ENCODE peak calls at places on chromosome 10, in ten cellular contexts. Z is NCI-H1694 treated with DMSO at 0.1 percent for 48 hours, V is A549, G is SW480, M is tibial artery, N is ACHN, D is foreskin fibroblast, X is NCI-H1092 treated with DMSO at 0.1 percent for 48 hours, Y is head of caudate nucleus, E is WTC11. L is an unnamed sample.

GRCh38 chr10:88227342-88228018 is 355.6 kb downstream of the RNLS start:
- DNase-seq in Z (peak; percentile 37), V (no peak), G (no peak), M (no peak), N (no peak), D (peak; percentile 73), X (no peak), Y (no peak), E (no peak), L (no peak)

GRCh38 chr10:93461807-93462178 is 20.3 kb downstream of the MYOF start:
- DNase-seq in Z (no peak), V (no peak), G (peak; percentile 89), M (no peak), N (peak; percentile 94), D (peak; percentile 51), X (peak; percentile 75), Y (no peak), E (no peak), L (no peak)

GRCh38 chr10:13115832-13116793 is 16.1 kb downstream of the OPTN start:
- DNase-seq in Z (no peak), V (no peak), G (no peak), M (no peak), N (no peak), D (no peak), X (no peak), Y (no peak), E (no peak), L (no peak)

GRCh38 chr10:115774721-115775120 is 498.3 kb downstream of the GFRA1 start:
- DNase-seq in Z (no peak), V (no peak), G (no peak), M (no peak), N (no peak), D (no peak), X (no peak), Y (no peak), E (no peak), L (no peak)

GRCh38 chr10:52818019-52818418 is 45.4 kb upstream of the MBL2 start:
- DNase-seq in Z (no peak), V (no peak), G (peak; percentile 81), M (no peak), N (peak; percentile 54), D (peak; percentile 3), X (peak; percentile 1), Y (no peak), E (no peak), L (no peak)

GRCh38 chr10:62264702-62265436 is 3.8 kb downstream of the RTKN2 start:
- DNase-seq in Z (peak; percentile 48), V (peak; percentile 50), G (peak; percentile 79), M (no peak), N (peak; percentile 94), D (peak; percentile 74), X (peak; percentile 8), Y (no peak), E (no peak), L (peak; percentile 37)

GRCh38 chr10:6136215-6137201 is 47.7 kb downstream of the RBM17 start:
- DNase-seq in Z (no peak), V (no peak), G (no peak), M (no peak), N (peak; percentile 45), D (peak; percentile 72), X (no peak), Y (no peak), E (no peak), L (no peak)

GRCh38 chr10:109426987-109427386 is 496.3 kb downstream of the XPNPEP1 start:
- DNase-seq in Z (no peak), V (no peak), G (no peak), M (no peak), N (no peak), D (no peak), X (no peak), Y (no peak), E (no peak), L (no peak)

GRCh38 chr10:33621143-33621542 is 286.7 kb upstream of the NRP1 start:
- DNase-seq in Z (no peak), V (no peak), G (no peak), M (no peak), N (no peak), D (no peak), X (no peak), Y (peak; percentile 57), E (no peak), L (no peak)

GRCh38 chr10:88489107-88489506 is 94.0 kb downstream of the RNLS start:
- DNase-seq in Z (no peak), V (no peak), G (peak; percentile 6), M (no peak), N (no peak), D (no peak), X (peak; percentile 89), Y (no peak), E (no peak), L (no peak)

GRCh38 chr10:72740526-72740925 is 48.6 kb downstream of the MCU start:
- DNase-seq in Z (no peak), V (peak; percentile 33), G (peak; percentile 65), M (no peak), N (peak; percentile 73), D (peak; percentile 30), X (peak; percentile 2), Y (no peak), E (no peak), L (no peak)

GRCh38 chr10:126222736-126223511 is 165.4 kb downstream of the ADAM12 start:
- DNase-seq in Z (no peak), V (no peak), G (no peak), M (no peak), N (no peak), D (peak; percentile 30), X (no peak), Y (no peak), E (no peak), L (no peak)

L was measured in NCI-H1105.